ENCODE peak calls at places on chromosomes 16 and 17, in nine cellular contexts. T is left lung, U is fibroblast of lung, L is left ventricle myocardium inferior, D is OCI-LY7, B is GM23338, R is endothelial cell of umbilical vein, Z is kidney, K is right cardiac atrium. V is an unnamed sample.

GRCh38 chr17:43713494-43714162 is 45.0 kb downstream of the SOST start:
- DNase-seq in T (no peak), U (no peak), L (peak; percentile 40), D (no peak), B (peak; percentile 58), R (peak; percentile 21), Z (no peak), K (peak; percentile 82), V (no peak)

GRCh38 chr16:71882505-71883192 is 1.3 kb downstream of the ZNF821 start:
- DNase-seq in T (no peak), U (peak; percentile 80), L (no peak), D (peak; percentile 90), B (peak; percentile 95), R (peak; percentile 83), Z (no peak), K (peak; percentile 66), V (peak; percentile 83)

GRCh38 chr16:47507701-47508100 is 46.6 kb downstream of the PHKB start:
- DNase-seq in T (no peak), U (peak; percentile 10), L (no peak), D (no peak), B (no peak), R (peak; percentile 8), Z (no peak), K (no peak), V (no peak)

GRCh38 chr17:1470774-1471462 is 14.9 kb upstream of the CRK start:
- DNase-seq in T (no peak), U (no peak), L (no peak), D (no peak), B (no peak), R (no peak), Z (no peak), K (no peak), V (no peak)

GRCh38 chr17:193841-194806 is 12.7 kb upstream of the DOC2B start:
- DNase-seq in T (no peak), U (no peak), L (no peak), D (no peak), B (no peak), R (no peak), Z (no peak), K (no peak), V (no peak)

GRCh38 chr16:7744546-7745294 is 412.1 kb downstream of the RBFOX1 start:
- DNase-seq in T (no peak), U (no peak), L (no peak), D (no peak), B (no peak), R (no peak), Z (no peak), K (no peak), V (no peak)

GRCh38 chr17:14372905-14373559 is 72.2 kb downstream of the HS3ST3B1 start:
- DNase-seq in T (no peak), U (no peak), L (no peak), D (no peak), B (peak; percentile 24), R (no peak), Z (no peak), K (no peak), V (no peak)

GRCh38 chr16:49674255-49674980 is 181.5 kb downstream of the ZNF423 start:
- DNase-seq in T (no peak), U (no peak), L (no peak), D (no peak), B (no peak), R (no peak), Z (no peak), K (no peak), V (no peak)

DNA sequence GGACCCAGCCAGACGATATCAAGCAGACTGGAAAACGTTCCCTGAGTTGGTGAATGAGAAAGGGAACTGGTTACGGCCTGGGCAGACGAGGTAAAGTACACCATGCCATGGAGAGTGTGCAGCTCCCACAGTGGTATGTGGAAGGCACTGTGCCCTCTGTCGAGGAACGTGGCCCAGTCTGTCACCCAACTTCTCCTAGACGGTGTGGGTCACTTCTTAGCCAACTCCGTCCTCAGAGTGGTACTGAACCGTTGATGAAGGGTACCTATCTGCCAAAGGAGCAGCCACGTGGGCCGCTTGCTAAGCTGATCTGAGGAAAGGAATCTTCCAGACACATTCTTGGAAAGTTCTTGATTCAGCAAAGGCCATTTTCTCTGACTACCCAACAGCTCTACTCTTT is 56.0 kb upstream of the AXIN2 start:
- DNase-seq in T (no peak), U (no peak), L (no peak), D (no peak), B (no peak), R (no peak), Z (no peak), K (no peak), V (no peak)
- H3K4me3 ChIP-seq in T (no peak overlapping the region), U (no peak overlapping the region), L (no peak overlapping the region), D (no peak overlapping the region), B (no peak overlapping the region), R (no peak overlapping the region), Z (no peak overlapping the region), K (no peak overlapping the region), V (no peak overlapping the region)

GRCh38 chr16:48592839-48593429 is 17.0 kb downstream of the N4BP1 start:
- DNase-seq in T (no peak), U (no peak), L (no peak), D (peak; percentile 50), B (peak; percentile 66), R (no peak), Z (no peak), K (no peak), V (no peak)

GRCh38 chr16:48602357-48603014 is 7.5 kb downstream of the N4BP1 start:
- DNase-seq in T (no peak), U (no peak), L (no peak), D (no peak), B (no peak), R (no peak), Z (no peak), K (no peak), V (no peak)

GRCh38 chr16:48591976-48592375 is 18.0 kb downstream of the N4BP1 start:
- DNase-seq in T (no peak), U (no peak), L (no peak), D (no peak), B (no peak), R (no peak), Z (no peak), K (no peak), V (no peak)

GRCh38 chr16:48596326-48596725 is 13.7 kb downstream of the N4BP1 start:
- DNase-seq in T (no peak), U (no peak), L (no peak), D (no peak), B (no peak), R (no peak), Z (no peak), K (no peak), V (no peak)

DNA sequence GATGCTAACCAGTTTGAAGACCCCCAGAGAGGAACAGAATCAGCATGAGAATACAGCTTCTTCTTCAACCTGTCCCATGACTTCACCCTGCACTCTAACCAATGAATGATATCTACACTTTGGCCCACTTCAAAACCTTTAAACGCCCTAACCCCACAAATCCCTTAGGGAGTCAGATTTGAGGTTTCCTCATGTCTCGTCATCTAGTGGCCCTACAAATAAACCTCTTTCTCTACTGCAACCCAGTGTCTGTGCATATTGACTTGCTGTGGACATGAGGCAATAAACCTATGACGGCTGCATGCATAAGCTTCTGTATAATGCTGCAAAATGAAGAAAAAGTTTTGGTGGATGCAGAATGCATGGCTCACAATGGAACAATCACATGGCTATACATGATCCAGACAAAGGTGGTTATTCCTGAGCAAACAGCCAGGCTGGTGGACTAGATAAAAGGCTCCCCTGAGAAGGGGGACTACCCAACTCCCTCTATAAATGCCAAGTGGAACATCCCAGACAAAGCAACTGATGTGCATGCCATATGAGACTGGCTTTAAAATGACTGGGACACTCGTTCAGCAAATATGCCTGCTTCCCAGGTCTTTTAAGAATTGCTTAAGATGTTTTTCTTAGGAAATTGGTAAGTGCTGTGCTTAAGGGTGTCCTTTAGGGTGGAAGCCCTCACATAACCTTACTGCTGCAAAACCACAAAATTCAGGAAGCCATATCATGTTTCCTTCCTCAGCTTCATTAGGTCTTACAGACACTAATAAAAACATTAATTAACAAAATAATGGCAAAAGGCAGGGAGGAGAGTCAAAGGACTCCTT is 12.2 kb downstream of the N4BP1 start:
- DNase-seq in T (no peak), U (peak; percentile 36), L (no peak), D (no peak), B (no peak), R (peak; percentile 46), Z (no peak), K (no peak), V (no peak)
- H3K4me1 ChIP-seq in T (peaks cover 45% of the 10 kb centered on the region), U (no peaks in the 10 kb centered on the region), L (peaks cover 74% of the 10 kb centered on the region), D (no peaks in the 10 kb centered on the region), B (peaks cover 33% of the 10 kb centered on the region), R (peaks cover 20% of the 10 kb centered on the region), Z (peaks cover 17% of the 10 kb centered on the region), K (peaks cover 12% of the 10 kb centered on the region), V (peaks cover 70% of the 10 kb centered on the region)

GRCh38 chr17:20028436-20028835 is 19.3 kb downstream of the SPECC1 start:
- DNase-seq in T (no peak), U (peak; percentile 66), L (no peak), D (no peak), B (no peak), R (no peak), Z (no peak), K (no peak), V (no peak)

GRCh38 chr17:20033410-20033809 is 24.3 kb downstream of the SPECC1 start:
- DNase-seq in T (no peak), U (no peak), L (no peak), D (no peak), B (no peak), R (no peak), Z (no peak), K (no peak), V (no peak)

GRCh38 chr17:20035501-20035900 is 26.3 kb downstream of the SPECC1 start:
- DNase-seq in T (no peak), U (no peak), L (no peak), D (no peak), B (no peak), R (no peak), Z (no peak), K (no peak), V (no peak)

GRCh38 chr17:20026960-20027359 is 17.8 kb downstream of the SPECC1 start:
- DNase-seq in T (no peak), U (no peak), L (no peak), D (no peak), B (no peak), R (no peak), Z (no peak), K (no peak), V (no peak)

GRCh38 chr17:20032636-20033035 is 23.5 kb downstream of the SPECC1 start:
- DNase-seq in T (no peak), U (no peak), L (no peak), D (no peak), B (no peak), R (no peak), Z (no peak), K (no peak), V (no peak)
- H3K4me3 ChIP-seq in T (no peak overlapping the region), U (no peak overlapping the region), L (no peak overlapping the region), D (no peak overlapping the region), B (no peak overlapping the region), R (no peak overlapping the region), Z (no peak overlapping the region), K (no peak overlapping the region), V (no peak overlapping the region)

DNA sequence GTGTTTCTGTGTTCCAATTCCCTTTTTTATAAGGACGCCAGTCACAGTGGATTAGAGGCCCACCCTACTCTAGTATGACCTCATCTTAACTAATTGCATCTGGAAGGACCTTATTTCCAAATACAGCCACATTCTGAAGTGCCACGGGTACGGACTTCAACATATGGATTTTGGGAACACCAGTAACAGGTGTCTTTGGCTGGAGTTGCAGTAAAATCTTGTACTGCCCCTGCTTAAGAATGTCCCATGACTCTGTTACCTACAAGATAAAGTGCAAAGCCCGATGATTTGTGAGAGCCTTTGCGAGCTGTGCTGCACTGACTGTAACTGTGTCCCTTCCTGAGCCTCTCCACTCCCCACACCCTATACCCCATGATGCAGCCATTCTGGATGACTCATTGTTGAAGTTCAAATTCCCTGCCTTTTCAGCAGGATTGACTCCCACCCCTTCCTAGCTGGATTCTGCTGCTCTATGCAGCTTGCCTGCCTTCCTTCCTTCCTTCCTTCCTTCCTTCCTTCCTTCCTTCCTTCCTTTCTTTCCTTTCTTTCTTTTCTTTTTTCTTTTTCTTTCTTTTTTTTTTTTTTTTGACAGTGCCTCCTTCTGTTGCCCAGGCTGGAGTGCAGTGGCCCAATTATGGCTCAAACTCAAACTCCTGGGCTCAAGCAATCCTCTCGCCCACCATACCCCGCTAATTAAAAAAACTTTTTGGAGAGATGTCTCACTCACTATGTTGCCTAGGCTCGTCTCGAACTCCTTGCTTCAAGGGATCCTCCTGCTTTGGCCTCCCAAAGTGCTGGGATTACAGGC is 2.1 kb downstream of the HCRT start:
- DNase-seq in T (no peak), U (peak; percentile 50), L (no peak), D (no peak), B (no peak), R (peak; percentile 21), Z (no peak), K (peak; percentile 13), V (no peak)
- H3K4me1 ChIP-seq in T (peaks cover 14% of the 10 kb centered on the region), U (peaks cover 7% of the 10 kb centered on the region), L (peaks cover 43% of the 10 kb centered on the region), D (peaks cover 27% of the 10 kb centered on the region), B (peaks cover 13% of the 10 kb centered on the region), R (peaks cover 14% of the 10 kb centered on the region), Z (peaks cover 20% of the 10 kb centered on the region), K (no peaks in the 10 kb centered on the region), V (no peaks in the 10 kb centered on the region)